ENCODE peak calls at places on chromosome 7, in eight cellular contexts. U is AG09319, Y is neural progenitor cell, L is bronchial epithelial cell, C is astrocyte of the cerebellum, H is left lung, G is hepatocyte, A is mucosa of descending colon. Q is an unnamed sample.

GRCh38 chr7:45048748-45049147 is 40.0 kb downstream of the NACAD start:
- DNase-seq in U (no peak), Y (no peak), L (peak), C (no peak), H (no peak), G (no peak), A (no peak), Q (no peak)

GRCh38 chr7:140674356-140674800 is 1.6 kb downstream of the ADCK2 start:
- DNase-seq in U (no peak), Y (no peak), L (no peak), C (no peak), H (no peak), G (no peak), A (peak), Q (no peak)

GRCh38 chr7:157397751-157398691 is 61.2 kb downstream of the DNAJB6 start:
- DNase-seq in U (peak), Y (peak), L (peak), C (no peak), H (peak), G (peak), A (no peak), Q (peak)

GRCh38 chr7:6203381-6203780 is 69.0 kb downstream of the CYTH3 start:
- DNase-seq in U (no peak), Y (no peak), L (no peak), C (no peak), H (no peak), G (no peak), A (no peak), Q (no peak)

GRCh38 chr7:18903676-18904075 is 213.8 kb downstream of the TWIST1 start:
- DNase-seq in U (no peak), Y (no peak), L (no peak), C (no peak), H (no peak), G (no peak), A (no peak), Q (no peak)

GRCh38 chr7:151240942-151241754 is 7.3 kb downstream of the SMARCD3 start:
- DNase-seq in U (no peak), Y (no peak), L (no peak), C (no peak), H (no peak), G (no peak), A (no peak), Q (no peak)

GRCh38 chr7:130872341-130872740 is 138.3 kb upstream of the KLF14 start:
- DNase-seq in U (no peak), Y (no peak), L (no peak), C (no peak), H (no peak), G (no peak), A (no peak), Q (no peak)

GRCh38 chr7:105524840-105525239 is 2.8 kb upstream of the PUS7 start:
- DNase-seq in U (no peak), Y (no peak), L (no peak), C (no peak), H (no peak), G (no peak), A (no peak), Q (no peak)

GRCh38 chr7:23383225-23383624 is 84.1 kb downstream of the MALSU1 start:
- DNase-seq in U (no peak), Y (no peak), L (peak), C (no peak), H (no peak), G (no peak), A (no peak), Q (no peak)

GRCh38 chr7:81833401-81833800 is 63.6 kb upstream of the HGF start:
- DNase-seq in U (no peak), Y (no peak), L (no peak), C (peak), H (no peak), G (no peak), A (no peak), Q (no peak)

GRCh38 chr7:45622058-45622457 is 47.9 kb downstream of the ADCY1 start:
- DNase-seq in U (no peak), Y (no peak), L (no peak), C (no peak), H (no peak), G (no peak), A (no peak), Q (no peak)

GRCh38 chr7:74573499-74573898 is 84.0 kb upstream of the GTF2I start:
- DNase-seq in U (no peak), Y (no peak), L (no peak), C (no peak), H (no peak), G (no peak), A (no peak), Q (no peak)

GRCh38 chr7:130908345-130909160 is 174.5 kb upstream of the KLF14 start:
- DNase-seq in U (no peak), Y (no peak), L (no peak), C (no peak), H (no peak), G (no peak), A (no peak), Q (no peak)

GRCh38 chr7:38632411-38632810 is 1.2 kb upstream of the AMPH start:
- DNase-seq in U (no peak), Y (no peak), L (no peak), C (no peak), H (no peak), G (no peak), A (no peak), Q (peak)
- TF ChIP-seq CTCF in U (no peak), Y (no peak), L (no peak), C (no peak), H (no peak), G (no peak), A (no peak), Q (peak)

GRCh38 chr7:96596120-96596826 is 113.4 kb downstream of the SEM1 start:
- DNase-seq in U (no peak), Y (peak), L (peak), C (no peak), H (no peak), G (peak), A (no peak), Q (no peak)
- TF ChIP-seq CTCF in U (peak), Y (no peak), L (peak), C (no peak), H (no peak), G (peak), A (no peak), Q (no peak)

DNA sequence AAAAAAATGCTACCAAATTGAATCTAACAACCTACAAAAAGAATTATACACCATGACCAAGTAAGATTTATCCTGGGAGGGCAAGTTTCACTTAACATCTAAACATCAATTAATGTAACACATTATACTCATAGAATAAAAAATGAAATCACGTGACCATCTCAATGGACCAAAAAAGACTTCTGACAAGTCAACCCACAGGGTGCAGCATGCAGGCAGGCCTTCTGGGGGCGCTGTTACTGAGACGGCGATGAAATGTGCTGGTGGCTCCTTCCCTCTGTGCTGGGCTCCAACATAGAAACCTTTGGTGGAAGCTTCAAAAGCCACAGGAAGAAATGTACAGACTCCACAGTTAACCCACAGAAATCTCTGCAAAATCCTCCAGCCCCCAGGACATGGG is 103.1 kb downstream of the INHBA start:
- DNase-seq in U (no peak), Y (peak), L (no peak), C (no peak), H (no peak), G (no peak), A (no peak), Q (no peak)
- TF ChIP-seq CTCF in U (no peak), Y (peak), L (no peak), C (no peak), H (no peak), G (peak), A (no peak), Q (no peak)

GRCh38 chr7:30351274-30351673 is 66.9 kb downstream of the ZNRF2 start:
- DNase-seq in U (no peak), Y (no peak), L (no peak), C (no peak), H (no peak), G (no peak), A (no peak), Q (no peak)

GRCh38 chr7:30351724-30352123 is 67.3 kb downstream of the ZNRF2 start:
- DNase-seq in U (no peak), Y (no peak), L (no peak), C (no peak), H (no peak), G (no peak), A (no peak), Q (no peak)

GRCh38 chr7:30353532-30353931 is 69.1 kb downstream of the ZNRF2 start:
- DNase-seq in U (no peak), Y (no peak), L (no peak), C (no peak), H (no peak), G (no peak), A (no peak), Q (no peak)

GRCh38 chr7:30353932-30354607 is 69.7 kb downstream of the ZNRF2 start:
- DNase-seq in U (no peak), Y (no peak), L (no peak), C (no peak), H (no peak), G (no peak), A (no peak), Q (no peak)

DNA sequence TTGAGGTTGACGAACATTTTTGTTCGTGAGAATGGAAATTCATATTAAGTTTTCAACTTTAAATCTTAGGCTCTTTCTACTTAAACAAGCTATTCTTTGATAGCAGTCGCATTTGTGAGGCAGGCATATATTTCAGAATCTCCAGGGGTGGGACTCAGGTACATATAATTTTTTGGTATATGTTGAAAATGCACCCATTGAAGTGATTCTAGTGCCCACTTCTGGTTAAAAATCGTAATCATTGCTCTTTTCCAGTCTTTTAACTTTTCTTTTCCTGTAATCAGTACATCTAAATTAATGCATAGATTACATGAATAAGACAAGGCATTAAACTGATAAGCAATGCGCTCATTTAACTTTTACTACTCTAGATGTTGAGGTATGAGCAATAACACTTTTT is 67.8 kb downstream of the ZNRF2 start:
- DNase-seq in U (no peak), Y (no peak), L (no peak), C (no peak), H (no peak), G (no peak), A (no peak), Q (no peak)
- TF ChIP-seq CTCF in U (no peak), Y (no peak), L (no peak), C (no peak), H (no peak), G (no peak), A (no peak), Q (peak)

GRCh38 chr7:1977059-1977875 is 255.5 kb downstream of the MAD1L1 start:
- DNase-seq in U (no peak), Y (no peak), L (no peak), C (no peak), H (peak), G (no peak), A (peak), Q (no peak)

GRCh38 chr7:1979591-1980560 is 252.9 kb downstream of the MAD1L1 start:
- DNase-seq in U (no peak), Y (no peak), L (peak), C (no peak), H (peak), G (no peak), A (peak), Q (no peak)

GRCh38 chr7:1978656-1979590 is 253.8 kb downstream of the MAD1L1 start:
- DNase-seq in U (no peak), Y (no peak), L (no peak), C (no peak), H (peak), G (no peak), A (peak), Q (no peak)

GRCh38 chr7:1975581-1975980 is 257.2 kb downstream of the MAD1L1 start:
- DNase-seq in U (no peak), Y (no peak), L (no peak), C (no peak), H (peak), G (no peak), A (peak), Q (no peak)

GRCh38 chr7:1977876-1978441 is 254.8 kb downstream of the MAD1L1 start:
- DNase-seq in U (no peak), Y (no peak), L (no peak), C (no peak), H (peak), G (no peak), A (peak), Q (no peak)
- TF ChIP-seq CTCF in U (no peak), Y (no peak), L (no peak), C (no peak), H (no peak), G (no peak), A (no peak), Q (no peak)

DNA sequence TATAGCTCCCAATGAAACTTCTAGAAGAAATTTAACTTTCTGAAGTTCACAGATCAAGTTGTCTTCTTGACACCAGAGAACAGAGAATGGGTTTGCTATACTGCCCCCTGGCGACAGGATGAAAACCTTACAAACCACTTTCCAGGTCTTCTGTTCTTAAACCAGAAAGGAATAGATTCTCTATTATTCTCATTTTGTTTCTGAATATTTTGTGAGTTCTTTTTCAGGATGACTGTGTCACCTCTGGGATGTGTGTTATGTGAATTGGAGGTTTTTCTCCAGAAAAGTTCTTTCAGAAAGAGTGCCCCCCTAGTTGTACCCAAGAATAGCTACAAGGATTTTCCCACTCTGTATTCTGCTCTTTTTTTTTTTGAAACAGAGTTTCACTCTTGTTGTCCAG is 6.3 kb downstream of the IFT22 start:
- DNase-seq in U (no peak), Y (peak), L (peak), C (peak), H (no peak), G (peak), A (no peak), Q (peak)
- TF ChIP-seq CTCF in U (peak), Y (peak), L (peak), C (peak), H (peak), G (peak), A (no peak), Q (peak)